ENCODE peak calls at places on chromosomes 6 and 20, in four cellular contexts. P, U, X and T are unnamed samples.

GRCh38 chr6:34151321-34152041 is 5.6 kb upstream of the GRM4 start:
- DNase-seq in U (peak), X (no peak), P (no peak), T (no peak)

GRCh38 chr20:43731927-43732326 is 5.1 kb upstream of the GTSF1L start:
- DNase-seq in P (no peak), X (no peak), U (no peak), T (no peak)

GRCh38 chr20:50050214-50050613 is 62.7 kb downstream of the UBE2V1 start:
- DNase-seq in U (no peak), X (no peak), P (no peak), T (no peak)

GRCh38 chr20:19181552-19181951 is 30.9 kb upstream of the SLC24A3 start:
- DNase-seq in X (no peak), U (no peak), P (no peak), T (no peak)

GRCh38 chr6:47358440-47359225 is 48.9 kb upstream of the TNFRSF21 start:
- DNase-seq in U (peak), X (no peak), P (no peak), T (no peak)

GRCh38 chr6:111618407-111618806 is 12.7 kb upstream of the TRAF3IP2 start:
- DNase-seq in U (no peak), X (no peak), P (no peak), T (no peak)

GRCh38 chr6:37319856-37320255 is 33.9 kb upstream of the RNF8 start:
- DNase-seq in U (no peak), X (peak), P (no peak), T (peak)

GRCh38 chr6:157187182-157188093 is 135.9 kb downstream of the TMEM242 start:
- DNase-seq in P (no peak), X (no peak), U (no peak), T (no peak)

GRCh38 chr6:152270301-152270925 is 366.7 kb downstream of the SYNE1 start:
- DNase-seq in P (peak), X (peak), U (no peak), T (peak)

GRCh38 chr20:37944456-37944981 is 41.6 kb downstream of the VSTM2L start:
- DNase-seq in U (no peak), P (no peak), X (no peak), T (no peak)

GRCh38 chr20:47417245-47418060 is 61.0 kb upstream of the ZMYND8 start:
- DNase-seq in P (no peak), X (no peak), U (no peak), T (no peak)

GRCh38 chr20:41058674-41059008 is 30.0 kb downstream of the TOP1 start:
- DNase-seq in P (no peak), X (no peak), U (no peak), T (no peak)

GRCh38 chr6:159760602-159761057 is 1.2 kb upstream of the ACAT2 start:
- DNase-seq in P (peak), X (peak), U (peak), T (peak)

GRCh38 chr6:31794866-31795615 is 511 bp downstream of the VARS1 start:
- DNase-seq in X (no peak), P (peak), U (peak), T (no peak)

GRCh38 chr6:166866839-166867637 is 89.3 kb downstream of the RNASET2 start:
- DNase-seq in X (no peak), U (no peak), P (no peak), T (no peak)

GRCh38 chr6:159170999-159171712 is 2.0 kb downstream of the FNDC1 start:
- DNase-seq in P (peak), U (no peak), X (peak), T (peak)

GRCh38 chr6:121426686-121427085 is 8.8 kb upstream of the GJA1 start:
- DNase-seq in P (no peak), X (no peak), U (no peak), T (no peak)

GRCh38 chr6:32045811-32046449 is 7.7 kb downstream of the CYP21A2 start:
- DNase-seq in P (no peak), U (no peak), X (no peak), T (no peak)

GRCh38 chr6:131054392-131055250 is 8.4 kb downstream of the EPB41L2 start:
- DNase-seq in U (no peak), P (no peak), X (no peak), T (peak)

GRCh38 chr6:133042550-133043120 is 198.5 kb upstream of the EYA4 start:
- DNase-seq in X (no peak), P (no peak), U (no peak), T (no peak)

GRCh38 chr6:133041020-133041419 is 200.1 kb upstream of the EYA4 start:
- DNase-seq in X (no peak), P (no peak), U (no peak), T (no peak)

GRCh38 chr6:133034509-133035206 is 206.5 kb upstream of the EYA4 start:
- DNase-seq in U (no peak), P (peak), X (no peak), T (no peak)

GRCh38 chr6:133040025-133040838 is 200.9 kb upstream of the EYA4 start:
- DNase-seq in P (peak), U (peak), X (peak), T (peak)
- TF ChIP-seq CTCF in P (peak), U (peak), X (peak), T (peak)

DNA sequence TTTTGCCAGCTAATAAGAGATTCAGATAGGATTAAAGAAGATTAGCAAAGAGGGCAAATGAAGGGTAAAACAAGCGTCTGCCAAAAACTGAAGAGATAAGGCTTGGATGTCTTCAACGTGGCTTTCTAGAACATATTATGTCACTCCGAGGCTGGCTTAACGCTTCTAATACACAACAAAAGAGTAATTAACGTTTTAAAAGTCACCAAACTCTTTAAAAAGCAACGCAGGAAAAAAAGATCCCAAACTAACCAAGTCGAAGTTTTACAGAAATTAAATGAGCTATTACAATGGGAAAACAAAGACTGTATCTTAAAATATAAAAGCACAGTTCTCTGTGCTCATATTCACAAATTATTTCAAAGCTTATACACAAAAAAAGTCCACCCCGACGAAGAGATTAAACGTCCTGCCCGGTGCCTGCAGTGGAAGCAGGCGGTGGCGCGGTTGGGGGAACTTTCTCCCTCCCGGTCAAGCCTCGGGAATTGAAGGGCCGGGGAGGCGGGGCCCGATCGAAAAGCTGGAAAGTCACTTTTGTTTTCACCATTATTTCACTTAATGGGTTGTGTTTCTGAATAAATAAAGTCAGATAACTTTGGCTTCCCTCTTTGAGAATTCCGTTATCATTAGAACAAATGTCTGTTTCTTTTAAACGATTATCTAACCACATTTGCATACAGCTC is 1.2 kb downstream of the MAK start:
- DNase-seq in X (no peak), P (peak), U (peak), T (peak)
- H3K4me3 ChIP-seq in X (peak), P (peak), U (peak), T (peak)

DNA sequence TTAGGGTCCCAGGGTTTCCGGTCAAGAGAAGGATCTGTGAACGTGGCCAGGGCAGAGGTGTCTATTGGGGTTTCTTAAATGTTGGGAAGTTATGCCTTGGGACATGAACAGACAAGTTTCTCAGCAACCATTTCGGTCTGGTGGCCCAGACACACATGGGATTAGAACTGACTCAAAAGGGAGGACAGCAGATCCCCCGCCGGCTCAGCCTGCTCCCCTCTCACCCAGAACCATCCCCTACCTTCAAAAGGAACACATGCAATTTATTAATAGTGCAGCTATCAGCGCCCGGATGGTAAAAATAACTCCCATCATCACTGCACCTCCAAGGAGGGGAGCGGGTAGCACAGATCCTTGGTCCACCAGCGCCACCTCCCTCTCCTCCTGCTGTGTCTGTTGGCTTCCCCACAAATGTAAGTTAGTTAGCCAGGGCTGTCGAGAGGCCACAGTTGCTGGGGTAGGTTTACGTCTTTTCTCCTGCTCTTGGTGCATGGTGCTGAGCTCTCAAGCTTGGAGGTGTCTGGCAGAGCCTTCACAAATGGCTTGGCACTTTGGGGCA is 77.1 kb downstream of the TRAM2 start:
- DNase-seq in X (no peak), U (no peak), P (no peak), T (no peak)
- TF ChIP-seq CTCF in X (no peak), U (no peak), P (no peak), T (no peak)

GRCh38 chr6:30570760-30571084 is 520 bp upstream of the ABCF1 start:
- DNase-seq in P (no peak), U (no peak), X (no peak), T (no peak)

GRCh38 chr6:30568245-30568644 is 3.0 kb upstream of the ABCF1 start:
- DNase-seq in U (no peak), X (no peak), P (no peak), T (peak)

GRCh38 chr6:30571085-30572077 is at the start of gene ABCF1:
- DNase-seq in X (peak), P (peak), U (peak), T (peak)

GRCh38 chr6:30572078-30572605 is 900 bp downstream of the ABCF1 start:
- DNase-seq in U (no peak), P (no peak), X (no peak), T (peak)

DNA sequence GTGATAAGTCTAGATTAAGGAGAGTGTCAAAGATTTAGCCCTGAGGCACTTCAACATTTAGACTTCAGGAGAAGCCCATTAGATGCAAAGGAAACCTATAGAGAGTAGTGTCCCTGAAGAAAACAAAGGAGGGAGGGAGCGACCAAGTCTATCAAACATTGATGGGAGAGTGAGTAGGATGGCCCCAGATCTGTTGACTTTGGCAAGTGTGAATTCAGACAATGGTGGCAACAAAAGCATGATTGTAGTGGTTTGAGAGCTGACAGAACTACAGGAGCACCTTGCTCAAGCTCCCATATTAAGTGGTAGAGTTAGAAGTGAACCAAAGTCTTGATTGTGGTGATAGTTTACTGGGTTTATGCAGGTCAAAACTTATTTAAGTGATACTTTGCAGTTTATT is 979 bp upstream of the ABCF1 start:
- DNase-seq in U (no peak), P (no peak), X (no peak), T (no peak)
- H3K4me3 ChIP-seq in U (peak), P (peak), X (peak), T (peak)

DNA sequence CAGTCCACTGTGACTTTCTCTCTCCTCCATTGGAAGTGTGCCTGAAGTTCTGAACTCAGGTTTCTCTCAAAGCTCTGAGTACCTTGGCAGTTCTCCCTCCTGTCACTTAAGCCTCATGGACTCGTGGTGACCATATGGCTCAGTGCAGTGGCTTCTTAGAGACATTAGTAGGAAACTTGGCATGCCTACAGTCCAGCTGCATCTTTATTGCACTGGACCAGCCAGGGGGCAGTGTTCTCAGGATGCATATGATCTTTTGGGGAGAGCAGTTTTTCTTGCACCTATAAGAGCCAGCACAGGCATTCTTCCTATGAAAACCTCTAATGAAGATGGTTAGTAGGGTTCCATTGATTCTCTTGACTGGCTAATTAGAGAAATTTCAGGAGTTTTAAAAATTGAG is 47.5 kb upstream of the KCNK16 start:
- DNase-seq in P (peak), U (no peak), X (no peak), T (no peak)
- TF ChIP-seq CTCF in P (peak), U (peak), X (no peak), T (no peak)

GRCh38 chr6:80183019-80183418 is 76.5 kb downstream of the BCKDHB start:
- DNase-seq in P (no peak), U (no peak), X (no peak), T (no peak)

GRCh38 chr6:80185492-80185891 is 79.0 kb downstream of the BCKDHB start:
- DNase-seq in U (no peak), X (no peak), P (no peak), T (no peak)

GRCh38 chr6:80182291-80182690 is 75.8 kb downstream of the BCKDHB start:
- DNase-seq in X (peak), U (no peak), P (peak), T (peak)

GRCh38 chr6:80179691-80180090 is 73.2 kb downstream of the BCKDHB start:
- DNase-seq in X (peak), P (peak), U (peak), T (no peak)

DNA sequence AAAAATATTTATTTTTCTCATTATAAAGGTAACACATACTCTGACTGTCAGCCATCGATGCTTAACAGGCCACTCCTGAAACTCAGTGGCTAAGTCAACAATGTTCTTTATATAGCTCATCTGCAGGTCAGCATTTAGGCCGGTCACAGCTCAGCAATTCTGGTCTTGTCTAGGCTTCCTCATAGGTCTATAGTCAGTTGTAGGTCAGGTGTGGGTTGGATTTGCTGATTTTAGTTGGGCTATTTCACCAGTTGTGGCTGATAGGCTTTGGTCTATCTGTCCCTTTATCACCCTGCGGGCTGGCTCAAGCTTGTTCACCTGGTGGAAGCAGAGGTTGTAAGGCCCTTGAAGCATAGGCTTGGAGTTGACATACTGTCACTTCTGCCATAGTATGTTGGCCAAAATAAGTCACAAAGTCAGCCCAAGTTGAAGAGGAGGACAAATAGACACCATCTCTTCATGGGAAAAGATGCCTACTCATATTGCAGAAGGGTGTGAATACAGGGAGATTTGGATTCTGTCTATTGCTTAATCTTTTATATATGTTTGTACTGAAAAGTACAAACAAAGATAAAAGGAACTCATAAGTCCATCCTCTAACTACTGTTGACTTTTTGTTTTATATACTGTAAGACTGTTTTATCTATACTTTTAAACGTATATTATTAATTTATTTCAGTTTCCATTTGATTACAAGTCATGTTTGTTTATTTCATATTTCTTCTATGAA is 75.0 kb downstream of the BCKDHB start:
- DNase-seq in X (no peak), P (no peak), U (no peak), T (no peak)
- H3K4me3 ChIP-seq in X (no peak), P (no peak), U (no peak), T (no peak)

GRCh38 chr6:88975369-88975768 is 12.0 kb upstream of the RNGTT start:
- DNase-seq in X (no peak), P (no peak), U (peak), T (no peak)
- TF ChIP-seq CTCF in X (no peak), P (no peak), U (no peak), T (no peak)

GRCh38 chr20:16609066-16609465 is 35.8 kb upstream of the KIF16B start:
- DNase-seq in X (no peak), U (no peak), P (no peak), T (no peak)

GRCh38 chr20:16606468-16606867 is 33.2 kb upstream of the KIF16B start:
- DNase-seq in P (no peak), X (no peak), U (no peak), T (no peak)

GRCh38 chr20:16608265-16608636 is 35.0 kb upstream of the KIF16B start:
- DNase-seq in X (no peak), U (no peak), P (no peak), T (no peak)

GRCh38 chr20:16611832-16612231 is 38.6 kb upstream of the KIF16B start:
- DNase-seq in X (no peak), P (no peak), U (no peak), T (no peak)

DNA sequence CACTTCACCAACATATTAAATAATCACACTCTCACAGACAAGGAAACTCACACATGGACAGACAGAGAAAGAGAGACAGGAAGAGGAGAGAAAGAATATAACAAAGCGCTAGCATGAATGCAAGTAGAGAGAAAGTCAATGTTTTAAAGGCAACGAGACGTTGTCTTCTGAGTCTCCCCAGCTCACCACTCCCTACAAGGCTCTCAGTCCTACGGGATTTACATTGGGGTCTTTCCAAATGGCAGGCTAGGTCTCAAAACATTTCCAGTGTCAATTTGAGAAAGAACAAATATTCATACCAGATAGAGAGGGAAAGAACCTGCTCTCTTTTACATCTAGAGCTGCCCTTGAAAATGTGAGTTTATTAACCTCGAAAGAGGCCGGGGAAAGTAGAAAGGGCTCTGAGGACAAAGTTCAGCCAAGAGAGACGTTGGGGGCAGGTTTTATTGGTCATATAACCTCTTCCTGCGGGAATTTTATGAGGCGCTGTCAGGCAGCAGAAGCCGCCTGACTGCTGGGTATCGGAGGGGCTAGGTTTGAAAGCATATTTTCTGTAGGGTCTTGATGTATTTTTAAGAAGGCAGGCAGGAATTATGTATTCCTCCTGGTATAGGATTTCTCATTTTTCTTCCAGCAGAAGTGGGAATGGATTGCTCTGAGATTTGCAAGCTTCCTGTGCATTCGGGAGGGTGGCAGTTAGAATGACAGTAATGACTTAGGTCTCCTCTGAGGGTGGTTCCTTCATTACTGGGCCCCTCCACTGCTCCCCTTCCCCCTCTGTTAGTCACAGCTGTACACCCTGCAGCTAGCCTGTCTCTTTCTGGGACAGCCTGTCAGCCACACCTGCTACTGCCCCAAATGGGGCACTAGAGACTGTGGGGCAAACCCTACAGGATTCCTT is 34.4 kb upstream of the KIF16B start:
- DNase-seq in U (no peak), X (no peak), P (no peak), T (no peak)
- H3K4me3 ChIP-seq in U (no peak), X (no peak), P (no peak), T (no peak)

GRCh38 chr6:41801380-41801779 is 13.9 kb downstream of the TOMM6 start:
- DNase-seq in U (peak), P (peak), X (peak), T (peak)
- TF ChIP-seq CTCF in U (peak), P (peak), X (peak), T (peak)

GRCh38 chr20:56429941-56430340 is 17.9 kb downstream of the CASS4 start:
- DNase-seq in P (no peak), X (no peak), U (no peak), T (no peak)

GRCh38 chr20:56430471-56430870 is 18.4 kb downstream of the CASS4 start:
- DNase-seq in X (no peak), U (no peak), P (no peak), T (no peak)

GRCh38 chr20:56428881-56429280 is 16.8 kb downstream of the CASS4 start:
- DNase-seq in P (no peak), U (no peak), X (no peak), T (no peak)

GRCh38 chr20:56428388-56428787 is 16.3 kb downstream of the CASS4 start:
- DNase-seq in U (no peak), X (no peak), P (no peak), T (peak)

DNA sequence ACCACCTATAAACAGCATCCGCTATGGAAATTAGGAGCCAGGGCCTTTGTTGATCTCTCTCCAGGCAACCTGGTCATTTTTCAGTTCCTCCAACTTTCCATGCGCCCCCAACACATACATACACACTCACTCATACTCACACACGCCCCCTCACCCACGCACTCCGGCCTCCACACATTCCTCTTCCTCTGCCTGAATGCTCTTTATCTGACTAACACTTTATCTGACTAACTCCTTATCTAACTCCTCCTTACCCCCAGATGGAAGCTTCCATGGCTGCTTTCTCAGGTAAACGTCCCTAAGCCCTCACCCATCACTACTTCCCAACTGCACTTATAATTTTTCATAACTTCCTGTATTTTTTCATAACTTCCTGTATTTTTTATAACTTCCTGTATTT is 17.4 kb downstream of the CASS4 start:
- DNase-seq in X (peak), P (peak), U (no peak), T (peak)
- H3K4me3 ChIP-seq in X (no peak), P (no peak), U (no peak), T (no peak)